ENCODE peak calls at places on chromosomes 1 and 21, in six cellular contexts. G is PC-9, I is osteocyte, P is neural crest cell, W is HFF-Myc, M is A549. R is an unnamed sample.

GRCh38 chr1:27153927-27154358 is 982 bp downstream of the SLC9A1 start:
- DNase-seq in G (no peak), I (no peak), P (no peak), W (no peak), M (no peak), R (no peak)

GRCh38 chr1:172144445-172145060 is 275.9 kb upstream of the C1orf105 start:
- DNase-seq in G (no peak), I (peak; percentile 97), P (no peak), W (peak; percentile 100), M (no peak), R (no peak)

GRCh38 chr21:45598666-45599065 is 44.9 kb upstream of the PCBP3 start:
- DNase-seq in G (no peak), I (no peak), P (no peak), W (no peak), M (no peak), R (no peak)

GRCh38 chr21:15210235-15210678 is 145.5 kb upstream of the NRIP1 start:
- DNase-seq in G (peak; percentile 90), I (no peak), P (no peak), W (no peak), M (peak; percentile 55), R (no peak)

GRCh38 chr1:221753828-221754188 is 11.9 kb upstream of the DUSP10 start:
- DNase-seq in G (no peak), I (no peak), P (no peak), W (no peak), M (no peak), R (no peak)

GRCh38 chr1:93578433-93578830 is 103.2 kb downstream of the BCAR3 start:
- DNase-seq in G (no peak), I (no peak), P (no peak), W (no peak), M (no peak), R (no peak)

GRCh38 chr1:222950892-222951291 is 136.1 kb downstream of the DISP1 start:
- DNase-seq in G (no peak), I (no peak), P (no peak), W (no peak), M (no peak), R (no peak)

GRCh38 chr1:243390315-243390875 is 134.6 kb downstream of the SDCCAG8 start:
- DNase-seq in G (no peak), I (no peak), P (no peak), W (no peak), M (no peak), R (no peak)

GRCh38 chr21:44965251-44966022 is 25.6 kb downstream of the SLX9 start:
- DNase-seq in G (no peak), I (no peak), P (no peak), W (no peak), M (no peak), R (no peak)

GRCh38 chr1:231724876-231725647 is 98.5 kb downstream of the DISC1 start:
- DNase-seq in G (peak; percentile 17), I (no peak), P (peak; percentile 41), W (peak; percentile 27), M (peak; percentile 40), R (peak; percentile 18)

GRCh38 chr1:24203404-24203803 is 16.3 kb upstream of the IFNLR1 start:
- DNase-seq in G (peak; percentile 90), I (no peak), P (no peak), W (no peak), M (no peak), R (peak; percentile 65)

GRCh38 chr1:222618880-222619321 is 1.0 kb downstream of the MIA3 start:
- DNase-seq in G (no peak), I (no peak), P (peak; percentile 10), W (no peak), M (no peak), R (peak; percentile 26)

GRCh38 chr21:42956824-42957632 is 17.3 kb upstream of the PKNOX1 start:
- DNase-seq in G (no peak), I (no peak), P (no peak), W (no peak), M (no peak), R (no peak)

GRCh38 chr1:36950588-36950987 is 83.7 kb downstream of the GRIK3 start:
- DNase-seq in G (no peak), I (no peak), P (no peak), W (no peak), M (no peak), R (no peak)

GRCh38 chr1:12166834-12167492 is at the start of gene TNFRSF1B:
- DNase-seq in G (peak; percentile 55), I (no peak), P (peak; percentile 31), W (no peak), M (peak; percentile 25), R (peak; percentile 93)

GRCh38 chr1:9731051-9731537 is 79.6 kb downstream of the PIK3CD start:
- DNase-seq in G (no peak), I (no peak), P (no peak), W (no peak), M (no peak), R (no peak)

GRCh38 chr1:23578311-23578996 is 19.2 kb upstream of the ID3 start:
- DNase-seq in G (no peak), I (no peak), P (no peak), W (no peak), M (no peak), R (no peak)

GRCh38 chr1:30425046-30425445 is 298.3 kb downstream of the MATN1 start:
- DNase-seq in G (no peak), I (peak; percentile 27), P (no peak), W (no peak), M (no peak), R (no peak)

GRCh38 chr1:111743679-111744101 is 4.5 kb upstream of the INKA2 start:
- DNase-seq in G (no peak), I (no peak), P (no peak), W (no peak), M (no peak), R (no peak)

GRCh38 chr1:185156321-185156853 is 366 bp downstream of the TRMT1L start:
- DNase-seq in G (no peak), I (no peak), P (no peak), W (no peak), M (peak; percentile 4), R (no peak)

GRCh38 chr21:40143822-40144525 is 276.7 kb downstream of the PCP4 start:
- DNase-seq in G (peak; percentile 28), I (no peak), P (peak; percentile 80), W (peak; percentile 3), M (no peak), R (peak; percentile 27)

GRCh38 chr1:227416156-227416865 is 98.0 kb upstream of the CDC42BPA start:
- DNase-seq in G (no peak), I (no peak), P (no peak), W (no peak), M (no peak), R (no peak)

GRCh38 chr1:39570477-39571177 is 6.0 kb downstream of the PABPC4 start:
- DNase-seq in G (no peak), I (no peak), P (no peak), W (no peak), M (no peak), R (no peak)

GRCh38 chr1:20321573-20321972 is 30.9 kb downstream of the VWA5B1 start:
- DNase-seq in G (no peak), I (no peak), P (no peak), W (no peak), M (no peak), R (no peak)

GRCh38 chr1:100076744-100077143 is 56.0 kb downstream of the SASS6 start:
- DNase-seq in G (no peak), I (no peak), P (no peak), W (no peak), M (no peak), R (peak; percentile 60)
- TF ChIP-seq CTCF in G (no peak), I (no peak), P (no peak), W (no peak), M (no peak), R (no peak)

GRCh38 chr1:219880765-219881457 is 47.4 kb downstream of the SLC30A10 start:
- DNase-seq in G (no peak), I (no peak), P (no peak), W (no peak), M (no peak), R (no peak)
- TF ChIP-seq CTCF in G (no peak), I (no peak), P (no peak), W (no peak), M (no peak), R (no peak)

DNA sequence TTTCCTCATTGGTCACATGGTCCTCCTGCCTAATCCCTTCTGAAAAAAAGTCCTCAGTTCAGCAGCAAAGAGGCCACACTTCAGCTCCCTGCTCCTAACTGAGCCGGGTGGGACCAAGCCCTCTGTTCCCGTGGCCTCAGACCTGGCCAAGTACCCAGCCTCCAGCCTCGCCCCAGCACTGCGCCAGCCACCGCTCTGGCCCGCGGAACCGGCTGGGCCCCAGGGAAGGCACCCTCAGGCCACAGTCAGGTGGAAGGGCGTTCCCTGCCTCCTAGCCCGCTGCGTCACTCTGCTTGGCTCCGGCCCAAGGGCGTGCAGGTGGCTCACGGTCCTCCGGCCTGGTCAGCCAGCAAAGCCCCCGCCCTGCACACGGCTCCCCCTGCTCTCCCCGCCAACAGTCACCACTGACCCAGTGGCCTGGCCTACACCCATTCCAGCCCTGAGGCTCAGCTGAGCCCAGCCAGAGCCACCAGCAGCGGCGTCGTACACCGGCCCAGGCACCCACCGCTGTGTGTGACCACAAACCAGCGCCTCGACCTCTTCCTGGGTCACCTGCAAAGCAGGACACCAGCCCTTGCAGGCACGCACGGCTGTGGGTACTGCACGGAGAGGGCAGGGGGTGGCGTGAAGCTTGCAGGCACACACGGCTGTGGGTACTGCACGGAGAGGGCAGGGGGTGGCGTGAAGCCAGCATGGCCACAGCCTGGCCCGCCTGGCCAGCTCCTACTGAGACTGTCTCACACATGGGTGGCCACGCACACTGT is 19.4 kb downstream of the NADK start:
- DNase-seq in G (peak; percentile 99), I (no peak), P (no peak), W (no peak), M (peak; percentile 29), R (no peak)
- TF ChIP-seq CTCF in G (no peak), I (no peak), P (no peak), W (no peak), M (no peak), R (no peak)

GRCh38 chr1:156491151-156491949 is 9.2 kb downstream of the MEF2D start:
- DNase-seq in G (no peak), I (no peak), P (no peak), W (no peak), M (no peak), R (no peak)

GRCh38 chr1:156489166-156489934 is 11.2 kb downstream of the MEF2D start:
- DNase-seq in G (no peak), I (no peak), P (no peak), W (no peak), M (no peak), R (no peak)

GRCh38 chr1:156492013-156492590 is 8.5 kb downstream of the MEF2D start:
- DNase-seq in G (no peak), I (no peak), P (no peak), W (no peak), M (no peak), R (no peak)

GRCh38 chr1:156489935-156490293 is 10.7 kb downstream of the MEF2D start:
- DNase-seq in G (no peak), I (no peak), P (no peak), W (no peak), M (no peak), R (no peak)

DNA sequence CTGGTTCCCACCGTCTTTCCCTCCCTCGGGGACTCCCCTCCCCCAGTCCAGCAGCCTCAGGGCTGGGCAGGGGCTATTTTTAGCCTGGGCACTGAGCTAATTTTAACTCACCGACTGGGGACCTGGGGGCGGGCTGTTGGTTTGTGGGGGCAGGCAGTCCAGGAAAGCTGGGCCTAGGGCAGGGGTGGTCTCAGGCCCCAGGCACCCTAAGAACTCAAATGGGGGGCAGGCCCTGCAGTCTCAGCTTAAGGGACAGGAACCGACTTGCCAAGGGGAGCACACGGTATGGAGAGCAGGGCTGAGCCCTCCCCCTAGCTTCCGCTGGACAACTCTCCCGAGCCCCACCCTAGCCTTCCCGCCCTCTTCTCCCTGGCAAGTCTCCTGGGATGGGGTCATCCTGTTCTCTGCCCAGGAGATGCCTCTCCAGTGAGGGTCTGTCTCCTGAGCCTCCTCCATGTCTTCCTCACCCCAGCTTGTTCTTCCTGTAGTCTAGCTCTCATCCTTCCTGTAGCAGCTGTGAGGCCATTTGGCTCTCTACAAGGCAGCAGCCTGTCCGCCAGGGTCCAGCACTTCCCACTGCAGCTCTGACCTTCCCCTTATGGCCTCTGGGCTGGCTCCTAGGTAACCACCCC is 10.1 kb downstream of the MEF2D start:
- DNase-seq in G (no peak), I (no peak), P (no peak), W (no peak), M (peak; percentile 44), R (no peak)
- TF ChIP-seq CTCF in G (no peak), I (peak; percentile 20), P (peak; percentile 35), W (peak; percentile 5), M (no peak), R (no peak)